ENCODE peak calls at places on chromosomes 1 and 21, in five cellular contexts. D, Z, G, R and Y are unnamed samples. For H3K4me1, the result is how much of the 10 kb centered on the place peaks cover.

GRCh38 chr1:225962440-225962975 is 21.5 kb upstream of the LEFTY2 start:
- DNase-seq in D (peak), G (peak), R (peak), Z (peak), Y (peak)

GRCh38 chr21:42556476-42556875 is 42.8 kb downstream of the SLC37A1 start:
- DNase-seq in Z (no peak), R (peak), D (no peak), G (no peak), Y (peak)

GRCh38 chr1:230381049-230381467 is 45.1 kb downstream of the PGBD5 start:
- DNase-seq in D (no peak), R (no peak), Z (no peak), G (no peak), Y (no peak)

GRCh38 chr1:202106340-202107284 is 16.1 kb upstream of the GPR37L1 start:
- DNase-seq in D (no peak), R (no peak), Z (no peak), G (no peak), Y (peak)

GRCh38 chr21:34078915-34079314 is 5.5 kb downstream of the MRPS6 start:
- DNase-seq in G (no peak), D (no peak), R (no peak), Z (no peak), Y (no peak)

GRCh38 chr1:76256289-76257223 is 182.0 kb downstream of the ST6GALNAC3 start:
- DNase-seq in Z (no peak), G (no peak), D (no peak), R (no peak), Y (no peak)

GRCh38 chr1:165575700-165576099 is 31.9 kb downstream of the LRRC52 start:
- DNase-seq in R (no peak), Z (no peak), G (peak), D (no peak), Y (no peak)

GRCh38 chr1:38489844-38490270 is 369.7 kb downstream of the RRAGC start:
- DNase-seq in D (peak), G (peak), Z (no peak), R (no peak), Y (no peak)

GRCh38 chr1:155320661-155321576 is at the start of gene RUSC1:
- DNase-seq in R (peak), G (peak), Z (peak), D (peak), Y (peak)

GRCh38 chr21:30072496-30072895 is 94.1 kb downstream of the CLDN17 start:
- DNase-seq in R (no peak), G (peak), D (no peak), Z (no peak), Y (no peak)
- TF ChIP-seq CTCF in R (no peak), G (peak), D (no peak), Z (no peak), Y (peak)

GRCh38 chr1:229110986-229111385 is 159.9 kb upstream of the RAB4A start:
- DNase-seq in Z (no peak), G (no peak), R (peak), D (no peak), Y (no peak)
- H3K4me1 ChIP-seq in Z (under half), G (under half), R (half or more), D (under half), Y (under half)

GRCh38 chr1:109640285-109640865 is 15.5 kb upstream of the GSTM4 start:
- DNase-seq in Z (peak), R (peak), G (peak), D (peak), Y (peak)
- TF ChIP-seq CTCF in Z (peak), R (peak), G (peak), D (peak), Y (peak)

GRCh38 chr1:33036526-33037503 is at the start of gene AK2:
- DNase-seq in R (peak), D (peak), G (peak), Z (peak), Y (peak)

GRCh38 chr1:33032126-33032869 is 4.4 kb downstream of the AK2 start:
- DNase-seq in Z (no peak), R (no peak), D (no peak), G (no peak), Y (no peak)

GRCh38 chr1:33031506-33031905 is 5.2 kb downstream of the AK2 start:
- DNase-seq in R (no peak), G (no peak), D (no peak), Z (no peak), Y (no peak)

GRCh38 chr1:33039840-33040239 is 3.2 kb upstream of the AK2 start:
- DNase-seq in G (no peak), Z (no peak), R (no peak), D (no peak), Y (no peak)

DNA sequence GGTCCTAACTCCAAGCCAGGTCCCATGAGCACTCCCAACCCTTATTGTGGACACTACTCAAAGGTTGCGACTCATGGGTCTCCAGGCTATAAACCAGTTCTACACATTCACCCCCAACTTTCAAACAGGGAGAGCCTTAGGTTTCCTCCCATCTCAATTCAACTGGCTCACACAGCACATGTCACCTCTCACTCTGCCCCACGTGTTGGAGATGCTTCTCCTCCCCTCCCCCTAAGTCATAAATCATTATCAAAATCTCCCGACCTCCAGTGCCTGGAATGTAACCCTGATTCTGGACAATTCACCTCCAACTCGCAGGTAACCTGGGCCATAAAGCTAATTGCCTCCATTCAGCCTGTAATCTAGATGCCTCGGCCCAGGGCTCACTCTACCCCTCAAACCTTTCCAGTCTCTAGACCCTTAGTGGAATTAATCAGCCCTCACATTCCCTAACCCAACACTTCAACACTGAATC is 595 bp downstream of the AK2 start:
- DNase-seq in Z (no peak), D (no peak), R (no peak), G (no peak), Y (no peak)
- H3K4me1 ChIP-seq in Z (under half), D (under half), R (under half), G (under half), Y (under half)

DNA sequence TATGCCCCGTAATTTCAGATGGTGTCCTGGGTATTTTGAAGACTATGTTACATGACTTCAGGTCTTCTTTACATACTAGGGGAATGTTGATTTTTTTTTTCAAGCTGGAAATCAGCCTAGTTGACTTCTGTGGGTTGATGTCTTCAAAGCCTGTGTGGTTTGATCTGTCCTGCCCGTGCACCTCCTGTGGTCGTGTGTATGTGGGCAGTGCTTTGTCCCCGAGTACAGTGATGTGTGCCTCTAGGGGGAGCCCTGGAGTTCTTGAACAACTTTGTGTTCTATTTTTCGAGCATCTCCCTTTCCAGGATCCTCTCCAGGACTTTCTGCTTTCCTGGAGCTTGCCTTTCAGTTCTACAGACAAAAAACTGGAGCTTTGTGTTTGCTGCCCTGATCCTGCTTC is 28.9 kb downstream of the OBSCN start:
- DNase-seq in Z (no peak), R (no peak), D (no peak), G (peak), Y (no peak)
- TF ChIP-seq CTCF in Z (no peak), R (no peak), D (no peak), G (peak), Y (peak)

GRCh38 chr1:64917328-64917861 is 49.0 kb downstream of the JAK1 start:
- DNase-seq in Z (peak), D (no peak), G (no peak), R (peak), Y (no peak)
- H3K4me1 ChIP-seq in Z (under half), D (half or more), G (under half), R (half or more), Y (half or more)

DNA sequence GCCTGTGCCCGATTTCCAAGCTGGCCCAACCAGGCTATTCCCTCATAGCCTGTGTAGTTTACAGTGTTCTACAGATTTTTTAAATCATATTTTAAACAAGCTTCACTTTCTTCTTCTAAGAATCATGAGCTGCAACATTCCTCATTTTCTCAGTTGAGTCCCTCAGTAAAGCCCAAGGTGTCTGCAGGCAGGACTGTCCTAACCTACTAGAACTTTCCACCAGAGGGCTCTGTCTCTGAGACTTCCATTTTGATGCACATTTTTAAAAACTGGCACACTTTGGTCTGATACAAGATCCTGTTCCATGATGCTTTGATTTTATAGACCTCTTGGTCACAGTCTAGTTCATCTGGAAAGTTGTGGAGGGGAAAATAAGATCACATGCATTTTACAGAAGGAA is 21.6 kb upstream of the SLAMF6 start:
- DNase-seq in G (no peak), Z (no peak), R (no peak), D (no peak), Y (no peak)
- TF ChIP-seq CTCF in G (peak), Z (no peak), R (no peak), D (peak), Y (peak)

DNA sequence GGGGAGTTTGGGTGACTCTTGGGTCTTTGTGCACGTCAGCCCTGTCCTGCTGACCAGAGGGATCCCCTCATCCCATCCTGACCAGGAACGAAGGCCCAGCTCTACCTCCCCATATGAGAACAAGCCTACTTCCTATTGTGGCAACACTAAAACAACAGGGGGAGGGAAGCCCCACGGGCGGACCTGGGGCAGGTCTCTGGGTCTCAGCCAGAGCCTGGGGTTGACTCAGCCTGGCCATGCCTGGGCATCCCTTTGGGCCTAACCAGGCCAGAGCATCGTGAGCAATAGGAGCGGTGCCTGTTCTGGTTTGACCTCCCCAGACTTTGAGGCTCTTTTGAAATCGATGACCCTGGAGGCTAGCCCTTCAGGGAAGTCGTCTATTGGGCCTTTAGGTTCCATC is 16.8 kb downstream of the RPS6KA1 start:
- DNase-seq in D (no peak), R (no peak), Z (no peak), G (no peak), Y (no peak)
- H3K4me1 ChIP-seq in D (half or more), R (under half), Z (under half), G (under half), Y (under half)

GRCh38 chr1:183470147-183470960 is 1.9 kb upstream of the SMG7 start:
- DNase-seq in D (peak), Z (peak), R (peak), G (peak), Y (peak)

GRCh38 chr1:183473286-183473536 is 912 bp downstream of the SMG7 start:
- DNase-seq in Z (no peak), R (no peak), G (no peak), D (no peak), Y (no peak)

GRCh38 chr1:183471748-183472487 is 381 bp upstream of the SMG7 start:
- DNase-seq in D (peak), G (peak), Z (peak), R (peak), Y (peak)

GRCh38 chr1:183470961-183471747 is 1.1 kb upstream of the SMG7 start:
- DNase-seq in R (peak), G (peak), D (peak), Z (peak), Y (peak)

GRCh38 chr1:183472488-183473285 is at the start of gene SMG7:
- DNase-seq in Z (no peak), R (no peak), D (no peak), G (peak), Y (peak)
- TF ChIP-seq CTCF in Z (no peak), R (no peak), D (no peak), G (peak), Y (no peak)

GRCh38 chr1:203326830-203327683 is 21.7 kb downstream of the BTG2 start:
- DNase-seq in D (peak), R (peak), G (peak), Z (peak), Y (peak)
- H3K4me1 ChIP-seq in D (half or more), R (under half), G (under half), Z (under half), Y (half or more)